ENCODE peak calls at places on chromosomes 7 and 10, in four cellular contexts. Z is heart right ventricle, S is uterus, Y is DND-41. F is an unnamed sample.

GRCh38 chr10:94125856-94126255 is 132.1 kb downstream of the PLCE1 start:
- DNase-seq in Y (no peak), S (no peak), Z (no peak), F (no peak)

GRCh38 chr10:35433851-35434426 is 97.6 kb downstream of the CCNY start:
- DNase-seq in S (no peak), Z (no peak), Y (no peak), F (no peak)

GRCh38 chr7:106583133-106583532 is 77.8 kb downstream of the CCDC71L start:
- DNase-seq in Y (no peak), S (no peak), Z (no peak), F (no peak)

GRCh38 chr10:113177163-113177935 is 227.3 kb downstream of the TCF7L2 start:
- DNase-seq in S (peak), Y (no peak), Z (peak), F (no peak)

GRCh38 chr10:126158537-126158936 is 229.7 kb downstream of the ADAM12 start:
- DNase-seq in S (no peak), Z (no peak), Y (no peak), F (no peak)

GRCh38 chr7:48421357-48421756 is 250.1 kb downstream of the ABCA13 start:
- DNase-seq in Z (no peak), Y (no peak), S (no peak), F (no peak)

GRCh38 chr10:58618158-58618676 is 105.5 kb downstream of the BICC1 start:
- DNase-seq in S (no peak), Z (no peak), Y (no peak), F (peak)

GRCh38 chr10:125084191-125085186 is 75.9 kb downstream of the CTBP2 start:
- DNase-seq in Y (no peak), S (peak), Z (peak), F (no peak)

GRCh38 chr10:126216221-126216701 is 172.0 kb downstream of the ADAM12 start:
- DNase-seq in S (peak), Y (no peak), Z (no peak), F (no peak)

GRCh38 chr10:35466661-35467060 is 130.4 kb downstream of the CCNY start:
- DNase-seq in S (no peak), Z (no peak), Y (no peak), F (no peak)

GRCh38 chr10:91424016-91424415 is 13.9 kb downstream of the HECTD2 start:
- DNase-seq in Z (no peak), S (no peak), Y (no peak), F (no peak)

GRCh38 chr7:112938895-112939588 is 147.6 kb downstream of the GPR85 start:
- DNase-seq in S (peak), Z (no peak), Y (peak), F (peak)

GRCh38 chr7:148800677-148801076 is 83.4 kb downstream of the EZH2 start:
- DNase-seq in S (no peak), Z (no peak), Y (no peak), F (no peak)

GRCh38 chr10:131723601-131724530 is 176.9 kb upstream of the PPP2R2D start:
- DNase-seq in S (no peak), Y (no peak), Z (no peak), F (no peak)

GRCh38 chr10:110724116-110724701 is 80.1 kb downstream of the RBM20 start:
- DNase-seq in Z (no peak), Y (no peak), S (no peak), F (no peak)

GRCh38 chr7:22858640-22859561 is 36.3 kb upstream of the TOMM7 start:
- DNase-seq in Z (no peak), Y (no peak), S (no peak), F (peak)

GRCh38 chr10:114768394-114768786 is 53.2 kb upstream of the FHIP2A start:
- DNase-seq in S (no peak), Y (no peak), Z (no peak), F (no peak)

GRCh38 chr10:43689618-43689954 is 40.9 kb upstream of the ZNF32 start:
- DNase-seq in Z (peak), S (peak), Y (no peak), F (peak)

GRCh38 chr7:85184599-85185354 is 2.1 kb downstream of the SEMA3D start:
- DNase-seq in Z (no peak), S (no peak), Y (no peak), F (peak)

GRCh38 chr7:95668504-95669018 is 72.2 kb upstream of the PDK4 start:
- DNase-seq in Y (no peak), Z (no peak), S (no peak), F (no peak)

GRCh38 chr10:13840036-13840435 is 253.3 kb downstream of the PRPF18 start:
- DNase-seq in S (no peak), Y (no peak), Z (no peak), F (no peak)

GRCh38 chr7:149267733-149268132 is 5.7 kb downstream of the ZNF783 start:
- DNase-seq in Y (no peak), S (no peak), Z (no peak), F (no peak)

GRCh38 chr7:66344166-66344565 is 139.0 kb downstream of the TPST1 start:
- DNase-seq in S (no peak), Y (no peak), Z (no peak), F (no peak)

GRCh38 chr7:157224627-157225026 is 85.9 kb downstream of the UBE3C start:
- DNase-seq in Z (no peak), S (no peak), Y (no peak), F (no peak)

GRCh38 chr10:32378371-32379301 is 31.7 kb upstream of the EPC1 start:
- DNase-seq in Z (peak), S (peak), Y (peak), F (peak)

GRCh38 chr10:111034598-111035310 is 42.1 kb upstream of the ADRA2A start:
- DNase-seq in Z (no peak), S (no peak), Y (no peak), F (no peak)

GRCh38 chr10:95728535-95728934 is 27.4 kb upstream of the ENTPD1 start:
- DNase-seq in S (no peak), Y (no peak), Z (no peak), F (no peak)

GRCh38 chr7:70208236-70209063 is 610.2 kb downstream of the AUTS2 start:
- DNase-seq in Z (no peak), S (no peak), Y (peak), F (no peak)

GRCh38 chr10:12358863-12359647 is 9.7 kb downstream of the CAMK1D start:
- DNase-seq in Z (no peak), Y (no peak), S (peak), F (no peak)

GRCh38 chr10:86344714-86345161 is 21.9 kb downstream of the GRID1 start:
- DNase-seq in Y (no peak), S (no peak), Z (no peak), F (no peak)

GRCh38 chr7:82697897-82698296 is 254.3 kb upstream of the CACNA2D1 start:
- DNase-seq in S (no peak), Y (no peak), Z (no peak), F (no peak)

GRCh38 chr7:30222519-30223213 is 61.7 kb upstream of the ZNRF2 start:
- DNase-seq in Z (no peak), S (no peak), Y (no peak), F (no peak)

GRCh38 chr10:118241229-118242137 is 100.6 kb downstream of the FAM204A start:
- DNase-seq in Z (peak), S (peak), Y (peak), F (peak)

GRCh38 chr10:133467286-133467911 is 13.7 kb downstream of the SCART1 start:
- DNase-seq in S (no peak), Z (no peak), Y (no peak), F (no peak)

GRCh38 chr10:104989880-104990279 is 348.8 kb downstream of the SORCS3 start:
- DNase-seq in Y (no peak), Z (no peak), S (no peak), F (no peak)

GRCh38 chr10:49187044-49187484 is 1.1 kb downstream of the TMEM273 start:
- DNase-seq in Y (no peak), Z (peak), S (no peak), F (peak)
- H3K4me3 ChIP-seq in Y (peak), Z (peak), S (no peak), F (peak)

GRCh38 chr10:1461016-1461415 is 276.3 kb downstream of the ADARB2 start:
- DNase-seq in Y (no peak), S (no peak), Z (no peak), F (no peak)
- TF ChIP-seq CTCF in Y (no peak), S (no peak), Z (no peak), F (no peak)

GRCh38 chr10:78408011-78408410 is 374.3 kb downstream of the RPS24 start:
- DNase-seq in Z (no peak), Y (no peak), S (no peak), F (no peak)

GRCh38 chr10:78407009-78407711 is 373.5 kb downstream of the RPS24 start:
- DNase-seq in Y (no peak), Z (peak), S (peak), F (peak)

GRCh38 chr10:78405781-78406180 is 372.1 kb downstream of the RPS24 start:
- DNase-seq in Y (no peak), Z (no peak), S (peak), F (no peak)

GRCh38 chr10:78405231-78405630 is 371.6 kb downstream of the RPS24 start:
- DNase-seq in Y (no peak), Z (no peak), S (peak), F (no peak)

GRCh38 chr10:78406648-78407008 is 373.0 kb downstream of the RPS24 start:
- DNase-seq in S (no peak), Z (no peak), Y (no peak), F (no peak)
- H3K4me3 ChIP-seq in S (no peak), Z (peak), Y (no peak), F (peak)

GRCh38 chr7:44964384-44964830 is 14.4 kb downstream of the MYO1G start:
- DNase-seq in Y (no peak), Z (no peak), S (no peak), F (no peak)
- TF ChIP-seq CTCF in Y (peak), Z (no peak), S (no peak), F (no peak)